ENCODE peak calls at places on chromosomes 13 and 19, in six cellular contexts. One of them, this sample, is unnamed.

GRCh38 chr13:23672616-23673015 is 102.4 kb downstream of the TNFRSF19 start:
- DNase-seq in Daoy: no peak
- DNase-seq in C1 segment of cervical spinal cord: no peak
- DNase-seq in HFFc6: no peak
- DNase-seq in stomach: no peak
- DNase-seq in GM20000: no peak
- DNase-seq in this sample: no peak

GRCh38 chr13:59532405-59532804 is 631.3 kb downstream of the DIAPH3 start:
- DNase-seq in Daoy: no peak
- DNase-seq in C1 segment of cervical spinal cord: no peak
- DNase-seq in HFFc6: no peak
- DNase-seq in stomach: no peak
- DNase-seq in GM20000: no peak
- DNase-seq in this sample: no peak

GRCh38 chr13:31436478-31436877 is 236.7 kb downstream of the B3GLCT start:
- DNase-seq in Daoy: no peak
- DNase-seq in C1 segment of cervical spinal cord: no peak
- DNase-seq in HFFc6: no peak
- DNase-seq in stomach: no peak
- DNase-seq in GM20000: no peak
- DNase-seq in this sample: peak

GRCh38 chr13:99040536-99041141 is 62.8 kb upstream of the DOCK9 start:
- DNase-seq in Daoy: no peak
- DNase-seq in C1 segment of cervical spinal cord: no peak
- DNase-seq in HFFc6: no peak
- DNase-seq in stomach: no peak
- DNase-seq in GM20000: no peak
- DNase-seq in this sample: no peak

GRCh38 chr19:40718774-40719391 is 2.0 kb downstream of the ITPKC start:
- DNase-seq in Daoy: peak
- DNase-seq in C1 segment of cervical spinal cord: no peak
- DNase-seq in HFFc6: peak
- DNase-seq in stomach: peak
- DNase-seq in GM20000: peak
- DNase-seq in this sample: peak

GRCh38 chr13:38566526-38566925 is 120.4 kb upstream of the FREM2 start:
- DNase-seq in Daoy: no peak
- DNase-seq in C1 segment of cervical spinal cord: no peak
- DNase-seq in HFFc6: no peak
- DNase-seq in stomach: no peak
- DNase-seq in GM20000: no peak
- DNase-seq in this sample: no peak

GRCh38 chr13:22926176-22927007 is 254.4 kb upstream of the SGCG start:
- DNase-seq in Daoy: no peak
- DNase-seq in C1 segment of cervical spinal cord: no peak
- DNase-seq in HFFc6: no peak
- DNase-seq in stomach: no peak
- DNase-seq in GM20000: peak
- DNase-seq in this sample: peak

GRCh38 chr13:19060311-19061002 is 121.2 kb downstream of the TUBA3C start:
- DNase-seq in Daoy: no peak
- DNase-seq in C1 segment of cervical spinal cord: no peak
- DNase-seq in HFFc6: no peak
- DNase-seq in stomach: no peak
- DNase-seq in GM20000: no peak
- DNase-seq in this sample: no peak

GRCh38 chr13:74930402-74931165 is 551.4 kb downstream of the TBC1D4 start:
- DNase-seq in Daoy: no peak
- DNase-seq in C1 segment of cervical spinal cord: no peak
- DNase-seq in HFFc6: peak
- DNase-seq in stomach: no peak
- DNase-seq in GM20000: no peak
- DNase-seq in this sample: no peak

GRCh38 chr19:40776966-40777794 is 867 bp upstream of the RAB4B start:
- DNase-seq in Daoy: peak
- DNase-seq in C1 segment of cervical spinal cord: peak
- DNase-seq in HFFc6: peak
- DNase-seq in stomach: peak
- DNase-seq in GM20000: peak
- DNase-seq in this sample: peak

GRCh38 chr19:33879818-33880575 is 83.3 kb downstream of the KCTD15 start:
- DNase-seq in Daoy: peak
- DNase-seq in C1 segment of cervical spinal cord: no peak
- DNase-seq in HFFc6: no peak
- DNase-seq in stomach: no peak
- DNase-seq in GM20000: no peak
- DNase-seq in this sample: no peak

GRCh38 chr13:87777395-87777794 is 106.2 kb downstream of the SLITRK5 start:
- DNase-seq in Daoy: no peak
- DNase-seq in C1 segment of cervical spinal cord: no peak
- DNase-seq in HFFc6: no peak
- DNase-seq in stomach: no peak
- DNase-seq in GM20000: no peak
- DNase-seq in this sample: no peak

GRCh38 chr13:27476943-27477681 is 26.7 kb upstream of the MTIF3 start:
- DNase-seq in Daoy: peak
- DNase-seq in C1 segment of cervical spinal cord: no peak
- DNase-seq in HFFc6: peak
- DNase-seq in stomach: peak
- DNase-seq in GM20000: peak
- DNase-seq in this sample: no peak

This sample was measured in nephron progenitor cell.